ENCODE peak calls at places on chromosome 14, in ten cellular contexts. One of them, this sample, is unnamed.

GRCh38 chr14:34965912-34966311 is 16.9 kb upstream of the SRP54 start:
- DNase-seq in ELF-1: no peak
- DNase-seq in NCI-H2081: no peak
- DNase-seq in NCI-H446: no peak
- DNase-seq in kidney: no peak
- DNase-seq in keratinocyte: no peak
- DNase-seq in aorta: no peak
- DNase-seq in GM03348: no peak
- DNase-seq in kidney glomerular epithelial cell: no peak
- DNase-seq in activated gamma-delta T cell treated with Interleukin-2 at 50 U/mL for 16 hours: no peak
- DNase-seq in this sample: no peak

GRCh38 chr14:24042733-24043132 is 9.1 kb upstream of the CARMIL3 start:
- DNase-seq in activated gamma-delta T cell treated with Interleukin-2 at 50 U/mL for 16 hours: no peak
- DNase-seq in aorta: no peak
- DNase-seq in kidney: no peak
- DNase-seq in ELF-1: no peak
- DNase-seq in keratinocyte: no peak
- DNase-seq in GM03348: no peak
- DNase-seq in NCI-H2081: no peak
- DNase-seq in kidney glomerular epithelial cell: no peak
- DNase-seq in NCI-H446: peak
- DNase-seq in this sample: no peak

GRCh38 chr14:50984061-50984710 is 39.9 kb upstream of the PYGL start:
- DNase-seq in keratinocyte: no peak
- DNase-seq in activated gamma-delta T cell treated with Interleukin-2 at 50 U/mL for 16 hours: no peak
- DNase-seq in NCI-H2081: no peak
- DNase-seq in aorta: no peak
- DNase-seq in GM03348: no peak
- DNase-seq in kidney glomerular epithelial cell: no peak
- DNase-seq in NCI-H446: no peak
- DNase-seq in kidney: no peak
- DNase-seq in ELF-1: no peak
- DNase-seq in this sample: no peak

GRCh38 chr14:96038920-96039632 is at the start of gene C14orf132:
- DNase-seq in kidney: peak
- DNase-seq in NCI-H2081: peak
- DNase-seq in kidney glomerular epithelial cell: no peak
- DNase-seq in NCI-H446: peak
- DNase-seq in activated gamma-delta T cell treated with Interleukin-2 at 50 U/mL for 16 hours: peak
- DNase-seq in aorta: peak
- DNase-seq in keratinocyte: no peak
- DNase-seq in ELF-1: peak
- DNase-seq in GM03348: peak
- DNase-seq in this sample: no peak

GRCh38 chr14:51816031-51816430 is 44.4 kb upstream of the GNG2 start:
- DNase-seq in ELF-1: no peak
- DNase-seq in kidney: no peak
- DNase-seq in NCI-H2081: no peak
- DNase-seq in keratinocyte: no peak
- DNase-seq in activated gamma-delta T cell treated with Interleukin-2 at 50 U/mL for 16 hours: no peak
- DNase-seq in NCI-H446: no peak
- DNase-seq in GM03348: no peak
- DNase-seq in kidney glomerular epithelial cell: no peak
- DNase-seq in aorta: no peak
- DNase-seq in this sample: no peak

GRCh38 chr14:35509846-35510245 is 24.1 kb upstream of the INSM2 start:
- DNase-seq in GM03348: no peak
- DNase-seq in activated gamma-delta T cell treated with Interleukin-2 at 50 U/mL for 16 hours: no peak
- DNase-seq in NCI-H2081: no peak
- DNase-seq in keratinocyte: no peak
- DNase-seq in kidney: no peak
- DNase-seq in kidney glomerular epithelial cell: no peak
- DNase-seq in ELF-1: no peak
- DNase-seq in NCI-H446: no peak
- DNase-seq in aorta: no peak
- DNase-seq in this sample: no peak

GRCh38 chr14:27739657-27740156 is 1026.9 kb upstream of the FOXG1 start:
- DNase-seq in activated gamma-delta T cell treated with Interleukin-2 at 50 U/mL for 16 hours: no peak
- DNase-seq in NCI-H2081: peak
- DNase-seq in aorta: no peak
- DNase-seq in ELF-1: no peak
- DNase-seq in kidney glomerular epithelial cell: no peak
- DNase-seq in GM03348: no peak
- DNase-seq in kidney: no peak
- DNase-seq in NCI-H446: peak
- DNase-seq in keratinocyte: no peak
- DNase-seq in this sample: no peak

GRCh38 chr14:56422703-56423213 is 156.8 kb upstream of the TMEM260 start:
- DNase-seq in GM03348: peak
- DNase-seq in ELF-1: peak
- DNase-seq in aorta: no peak
- DNase-seq in keratinocyte: no peak
- DNase-seq in kidney glomerular epithelial cell: peak
- DNase-seq in NCI-H446: peak
- DNase-seq in activated gamma-delta T cell treated with Interleukin-2 at 50 U/mL for 16 hours: no peak
- DNase-seq in kidney: no peak
- DNase-seq in NCI-H2081: peak
- DNase-seq in this sample: no peak

GRCh38 chr14:60151715-60152114 is 13.5 kb downstream of the DHRS7 start:
- DNase-seq in activated gamma-delta T cell treated with Interleukin-2 at 50 U/mL for 16 hours: peak
- DNase-seq in NCI-H446: peak
- DNase-seq in ELF-1: no peak
- DNase-seq in NCI-H2081: peak
- DNase-seq in kidney: peak
- DNase-seq in GM03348: peak
- DNase-seq in keratinocyte: peak
- DNase-seq in kidney glomerular epithelial cell: peak
- DNase-seq in aorta: peak
- DNase-seq in this sample: peak

GRCh38 chr14:94173885-94174621 is at the start of gene PPP4R4:
- DNase-seq in NCI-H446: peak
- DNase-seq in keratinocyte: peak
- DNase-seq in GM03348: peak
- DNase-seq in ELF-1: peak
- DNase-seq in kidney: peak
- DNase-seq in activated gamma-delta T cell treated with Interleukin-2 at 50 U/mL for 16 hours: peak
- DNase-seq in NCI-H2081: peak
- DNase-seq in kidney glomerular epithelial cell: peak
- DNase-seq in aorta: peak
- DNase-seq in this sample: peak

GRCh38 chr14:58299665-58300202 is 1.4 kb downstream of the ARID4A start:
- DNase-seq in NCI-H2081: no peak
- DNase-seq in ELF-1: no peak
- DNase-seq in kidney glomerular epithelial cell: peak
- DNase-seq in NCI-H446: no peak
- DNase-seq in keratinocyte: no peak
- DNase-seq in activated gamma-delta T cell treated with Interleukin-2 at 50 U/mL for 16 hours: no peak
- DNase-seq in kidney: no peak
- DNase-seq in GM03348: peak
- DNase-seq in aorta: no peak
- DNase-seq in this sample: no peak

GRCh38 chr14:79965896-79966295 is 245.4 kb downstream of the DIO2 start:
- DNase-seq in NCI-H2081: no peak
- DNase-seq in keratinocyte: no peak
- DNase-seq in aorta: no peak
- DNase-seq in ELF-1: no peak
- DNase-seq in kidney glomerular epithelial cell: no peak
- DNase-seq in NCI-H446: no peak
- DNase-seq in activated gamma-delta T cell treated with Interleukin-2 at 50 U/mL for 16 hours: no peak
- DNase-seq in GM03348: peak
- DNase-seq in kidney: no peak
- DNase-seq in this sample: no peak

GRCh38 chr14:86057018-86057667 is 527.2 kb downstream of the FLRT2 start:
- DNase-seq in activated gamma-delta T cell treated with Interleukin-2 at 50 U/mL for 16 hours: no peak
- DNase-seq in GM03348: peak
- DNase-seq in kidney glomerular epithelial cell: peak
- DNase-seq in NCI-H2081: peak
- DNase-seq in kidney: no peak
- DNase-seq in aorta: no peak
- DNase-seq in keratinocyte: no peak
- DNase-seq in NCI-H446: peak
- DNase-seq in ELF-1: no peak
- DNase-seq in this sample: peak

GRCh38 chr14:96693986-96694385 is 103.2 kb upstream of the VRK1 start:
- DNase-seq in kidney: no peak
- DNase-seq in ELF-1: peak
- DNase-seq in kidney glomerular epithelial cell: no peak
- DNase-seq in NCI-H446: no peak
- DNase-seq in GM03348: no peak
- DNase-seq in NCI-H2081: no peak
- DNase-seq in keratinocyte: no peak
- DNase-seq in aorta: no peak
- DNase-seq in activated gamma-delta T cell treated with Interleukin-2 at 50 U/mL for 16 hours: no peak
- DNase-seq in this sample: no peak

GRCh38 chr14:75023108-75023507 is 20.4 kb downstream of the EIF2B2 start:
- DNase-seq in kidney glomerular epithelial cell: no peak
- DNase-seq in GM03348: no peak
- DNase-seq in activated gamma-delta T cell treated with Interleukin-2 at 50 U/mL for 16 hours: no peak
- DNase-seq in NCI-H2081: no peak
- DNase-seq in NCI-H446: no peak
- DNase-seq in ELF-1: no peak
- DNase-seq in aorta: no peak
- DNase-seq in keratinocyte: no peak
- DNase-seq in kidney: no peak
- DNase-seq in this sample: no peak

GRCh38 chr14:80636071-80636470 is 305.5 kb downstream of the CEP128 start:
- DNase-seq in ELF-1: no peak
- DNase-seq in kidney glomerular epithelial cell: no peak
- DNase-seq in keratinocyte: no peak
- DNase-seq in aorta: no peak
- DNase-seq in GM03348: no peak
- DNase-seq in activated gamma-delta T cell treated with Interleukin-2 at 50 U/mL for 16 hours: no peak
- DNase-seq in NCI-H446: no peak
- DNase-seq in kidney: no peak
- DNase-seq in NCI-H2081: no peak
- DNase-seq in this sample: no peak

GRCh38 chr14:104698688-104699425 is 9.4 kb downstream of the INF2 start:
- DNase-seq in keratinocyte: no peak
- DNase-seq in kidney: no peak
- DNase-seq in NCI-H2081: no peak
- DNase-seq in ELF-1: no peak
- DNase-seq in activated gamma-delta T cell treated with Interleukin-2 at 50 U/mL for 16 hours: no peak
- DNase-seq in kidney glomerular epithelial cell: no peak
- DNase-seq in GM03348: no peak
- DNase-seq in NCI-H446: no peak
- DNase-seq in aorta: peak
- DNase-seq in this sample: no peak

GRCh38 chr14:64303471-64303917 is 9.3 kb upstream of the ESR2 start:
- DNase-seq in keratinocyte: no peak
- DNase-seq in NCI-H2081: peak
- DNase-seq in kidney: no peak
- DNase-seq in activated gamma-delta T cell treated with Interleukin-2 at 50 U/mL for 16 hours: no peak
- DNase-seq in GM03348: peak
- DNase-seq in aorta: no peak
- DNase-seq in ELF-1: peak
- DNase-seq in kidney glomerular epithelial cell: peak
- DNase-seq in NCI-H446: peak
- DNase-seq in this sample: peak

GRCh38 chr14:90518941-90519256 is 122.1 kb downstream of the CALM1 start:
- DNase-seq in kidney: no peak
- DNase-seq in ELF-1: peak
- DNase-seq in GM03348: peak
- DNase-seq in NCI-H446: peak
- DNase-seq in kidney glomerular epithelial cell: no peak
- DNase-seq in NCI-H2081: no peak
- DNase-seq in aorta: peak
- DNase-seq in activated gamma-delta T cell treated with Interleukin-2 at 50 U/mL for 16 hours: peak
- DNase-seq in keratinocyte: no peak
- DNase-seq in this sample: peak

GRCh38 chr14:66369157-66369706 is 116.9 kb upstream of the CCDC196 start:
- DNase-seq in ELF-1: no peak
- DNase-seq in keratinocyte: no peak
- DNase-seq in aorta: no peak
- DNase-seq in activated gamma-delta T cell treated with Interleukin-2 at 50 U/mL for 16 hours: no peak
- DNase-seq in kidney: no peak
- DNase-seq in NCI-H2081: no peak
- DNase-seq in kidney glomerular epithelial cell: no peak
- DNase-seq in GM03348: no peak
- DNase-seq in NCI-H446: no peak
- DNase-seq in this sample: no peak

GRCh38 chr14:101508196-101508947 is 52.9 kb upstream of the DIO3 start:
- DNase-seq in kidney: peak
- DNase-seq in kidney glomerular epithelial cell: no peak
- DNase-seq in aorta: peak
- DNase-seq in ELF-1: no peak
- DNase-seq in NCI-H446: no peak
- DNase-seq in GM03348: no peak
- DNase-seq in keratinocyte: no peak
- DNase-seq in NCI-H2081: no peak
- DNase-seq in activated gamma-delta T cell treated with Interleukin-2 at 50 U/mL for 16 hours: no peak
- DNase-seq in this sample: no peak

GRCh38 chr14:92160619-92161018 is 38.9 kb downstream of the CPSF2 start:
- DNase-seq in keratinocyte: no peak
- DNase-seq in NCI-H2081: no peak
- DNase-seq in NCI-H446: no peak
- DNase-seq in kidney: no peak
- DNase-seq in ELF-1: no peak
- DNase-seq in activated gamma-delta T cell treated with Interleukin-2 at 50 U/mL for 16 hours: no peak
- DNase-seq in kidney glomerular epithelial cell: no peak
- DNase-seq in GM03348: peak
- DNase-seq in aorta: no peak
- DNase-seq in this sample: no peak

GRCh38 chr14:85060116-85060515 is 469.8 kb upstream of the FLRT2 start:
- DNase-seq in keratinocyte: no peak
- DNase-seq in activated gamma-delta T cell treated with Interleukin-2 at 50 U/mL for 16 hours: no peak
- DNase-seq in NCI-H2081: no peak
- DNase-seq in kidney glomerular epithelial cell: no peak
- DNase-seq in kidney: no peak
- DNase-seq in aorta: no peak
- DNase-seq in ELF-1: no peak
- DNase-seq in NCI-H446: no peak
- DNase-seq in GM03348: peak
- DNase-seq in this sample: no peak

GRCh38 chr14:29536886-29537511 is 390.6 kb downstream of the PRKD1 start:
- DNase-seq in NCI-H446: peak
- DNase-seq in keratinocyte: no peak
- DNase-seq in activated gamma-delta T cell treated with Interleukin-2 at 50 U/mL for 16 hours: no peak
- DNase-seq in NCI-H2081: peak
- DNase-seq in kidney: no peak
- DNase-seq in ELF-1: no peak
- DNase-seq in kidney glomerular epithelial cell: peak
- DNase-seq in aorta: no peak
- DNase-seq in GM03348: peak
- DNase-seq in this sample: no peak

GRCh38 chr14:44053422-44053821 is 453.7 kb downstream of the FSCB start:
- DNase-seq in kidney: no peak
- DNase-seq in NCI-H2081: no peak
- DNase-seq in ELF-1: no peak
- DNase-seq in NCI-H446: no peak
- DNase-seq in aorta: no peak
- DNase-seq in activated gamma-delta T cell treated with Interleukin-2 at 50 U/mL for 16 hours: no peak
- DNase-seq in kidney glomerular epithelial cell: no peak
- DNase-seq in keratinocyte: no peak
- DNase-seq in GM03348: no peak
- DNase-seq in this sample: no peak

GRCh38 chr14:104096751-104097700 is 11.5 kb downstream of the ASPG start:
- DNase-seq in activated gamma-delta T cell treated with Interleukin-2 at 50 U/mL for 16 hours: no peak
- DNase-seq in kidney: peak
- DNase-seq in NCI-H2081: no peak
- DNase-seq in GM03348: no peak
- DNase-seq in NCI-H446: peak
- DNase-seq in kidney glomerular epithelial cell: no peak
- DNase-seq in aorta: peak
- DNase-seq in keratinocyte: no peak
- DNase-seq in ELF-1: no peak
- DNase-seq in this sample: no peak

GRCh38 chr14:63565448-63565847 is 22.3 kb upstream of the PPP2R5E start:
- DNase-seq in NCI-H2081: no peak
- DNase-seq in kidney glomerular epithelial cell: no peak
- DNase-seq in aorta: no peak
- DNase-seq in kidney: no peak
- DNase-seq in GM03348: no peak
- DNase-seq in activated gamma-delta T cell treated with Interleukin-2 at 50 U/mL for 16 hours: no peak
- DNase-seq in keratinocyte: no peak
- DNase-seq in NCI-H446: no peak
- DNase-seq in ELF-1: peak
- DNase-seq in this sample: no peak

GRCh38 chr14:59067135-59067894 is 121.2 kb upstream of the DAAM1 start:
- DNase-seq in NCI-H446: no peak
- DNase-seq in GM03348: no peak
- DNase-seq in NCI-H2081: no peak
- DNase-seq in kidney glomerular epithelial cell: no peak
- DNase-seq in ELF-1: peak
- DNase-seq in activated gamma-delta T cell treated with Interleukin-2 at 50 U/mL for 16 hours: no peak
- DNase-seq in kidney: no peak
- DNase-seq in aorta: no peak
- DNase-seq in keratinocyte: no peak
- DNase-seq in this sample: no peak

This sample was measured in immature natural killer cell.